ENCODE peak calls at places on chromosomes 4 and X, in seven cellular contexts. F, V, A, S, U, I and H are unnamed samples.

GRCh38 chr4:103306870-103307345 is 108.8 kb upstream of the CENPE start:
- DNase-seq in A (no peak), S (peak; percentile 56), F (no peak), V (no peak), U (no peak), I (peak; percentile 8), H (no peak)

GRCh38 chrX:39896951-39897740 is 200.6 kb downstream of the BCOR start:
- DNase-seq in A (peak; percentile 72), V (peak; percentile 35), U (peak; percentile 52), S (peak; percentile 82), I (peak; percentile 78), F (peak; percentile 34), H (no peak)

GRCh38 chr4:165905405-165906027 is 32.5 kb downstream of the TLL1 start:
- DNase-seq in F (no peak), U (no peak), A (no peak), I (no peak), S (no peak), V (no peak), H (no peak)

GRCh38 chrX:20067709-20068315 is 48.9 kb downstream of the MAP7D2 start:
- DNase-seq in V (no peak), I (peak; percentile 74), U (peak; percentile 85), S (no peak), F (peak; percentile 56), A (peak; percentile 27), H (no peak)

GRCh38 chr4:37994569-37994968 is 34.4 kb downstream of the PTTG2 start:
- DNase-seq in S (no peak), I (no peak), V (no peak), F (no peak), U (no peak), A (no peak), H (no peak)

GRCh38 chrX:12973561-12974216 is 1.2 kb upstream of the TMSB4X start:
- DNase-seq in F (no peak), V (no peak), A (peak; percentile 83), S (no peak), U (no peak), I (no peak), H (no peak)

GRCh38 chr4:84482564-84483563 is 16.2 kb downstream of the NKX6-1 start:
- DNase-seq in S (peak; percentile 89), U (no peak), F (no peak), V (no peak), A (no peak), I (no peak), H (no peak)

GRCh38 chr4:15765910-15766703 is 12.0 kb upstream of the CD38 start:
- DNase-seq in F (no peak), V (no peak), A (peak; percentile 71), U (no peak), I (no peak), S (no peak), H (no peak)

GRCh38 chrX:15738686-15739016 is 581 bp downstream of the CA5B start:
- DNase-seq in I (no peak), V (no peak), U (no peak), A (no peak), F (no peak), S (no peak), H (no peak)

GRCh38 chr4:2696423-2696822 is 59.7 kb downstream of the TNIP2 start:
- DNase-seq in V (no peak), I (no peak), U (no peak), A (peak; percentile 86), S (no peak), F (no peak), H (peak; percentile 91)

GRCh38 chr4:89347363-89347762 is 39.8 kb upstream of the GPRIN3 start:
- DNase-seq in S (no peak), V (no peak), F (no peak), I (no peak), U (no peak), A (no peak), H (no peak)

GRCh38 chr4:85747871-85748491 is 273.0 kb downstream of the ARHGAP24 start:
- DNase-seq in F (no peak), U (peak; percentile 75), A (peak; percentile 70), I (peak; percentile 59), S (peak; percentile 36), V (peak; percentile 67), H (peak; percentile 65)

GRCh38 chr4:87046111-87046510 is 111.3 kb downstream of the AFF1 start:
- DNase-seq in A (no peak), S (no peak), U (no peak), I (peak; percentile 16), F (no peak), V (no peak), H (no peak)

GRCh38 chr4:53592686-53593641 is 1.7 kb upstream of the LNX1 start:
- DNase-seq in S (peak; percentile 87), U (no peak), I (no peak), F (no peak), A (no peak), V (no peak), H (no peak)

GRCh38 chr4:54495091-54495490 is 162.7 kb upstream of the KIT start:
- DNase-seq in A (no peak), I (no peak), V (no peak), S (no peak), U (no peak), F (no peak), H (no peak)

GRCh38 chrX:49002091-49002935 is at the start of gene GRIPAP1:
- DNase-seq in V (peak; percentile 92), F (peak; percentile 30), A (peak; percentile 96), U (peak; percentile 94), I (peak; percentile 93), S (peak; percentile 82), H (peak; percentile 87)

GRCh38 chr4:24896977-24897376 is 15.9 kb downstream of the CCDC149 start:
- DNase-seq in I (no peak), V (no peak), F (no peak), U (no peak), S (no peak), A (no peak), H (no peak)

GRCh38 chr4:184833046-184833838 is 7.5 kb upstream of the ACSL1 start:
- DNase-seq in I (no peak), A (no peak), S (no peak), V (no peak), U (no peak), F (no peak), H (no peak)

GRCh38 chr4:174362340-174362739 is 78.6 kb downstream of the CEP44 start:
- DNase-seq in V (no peak), S (no peak), U (no peak), A (no peak), I (no peak), F (no peak), H (no peak)

GRCh38 chr4:74311696-74312313 is 3.5 kb downstream of the EPGN start:
- DNase-seq in I (peak; percentile 47), V (peak; percentile 59), U (peak; percentile 47), A (peak; percentile 57), F (no peak), S (no peak), H (peak; percentile 42)

GRCh38 chr4:80072607-80073361 is at the start of gene ANTXR2:
- DNase-seq in S (peak; percentile 83), U (peak; percentile 53), I (peak; percentile 97), F (peak; percentile 86), V (peak; percentile 14), A (no peak), H (no peak)

GRCh38 chr4:26325191-26325590 is 4.4 kb downstream of the RBPJ start:
- DNase-seq in V (no peak), F (no peak), I (no peak), A (peak; percentile 46), U (peak; percentile 17), S (no peak), H (no peak)

GRCh38 chrX:136477026-136477425 is 10.7 kb upstream of the BRS3 start:
- DNase-seq in U (no peak), A (no peak), F (no peak), V (no peak), S (no peak), I (no peak), H (no peak)

GRCh38 chr4:11098461-11098860 is 330.2 kb downstream of the HS3ST1 start:
- DNase-seq in S (no peak), U (no peak), V (no peak), I (no peak), F (no peak), A (no peak), H (peak; percentile 27)

GRCh38 chrX:31629195-31629594 is 557.4 kb upstream of the FTHL17 start:
- DNase-seq in V (no peak), U (no peak), I (no peak), F (no peak), A (no peak), S (no peak), H (no peak)

GRCh38 chr4:101020956-101021355 is 326.4 kb downstream of the PPP3CA start:
- DNase-seq in S (no peak), V (no peak), U (no peak), I (peak; percentile 30), F (no peak), A (peak; percentile 52), H (peak; percentile 55)

GRCh38 chr4:12679217-12679616 is 804.9 kb downstream of the RAB28 start:
- DNase-seq in S (no peak), I (no peak), V (no peak), A (no peak), U (peak; percentile 24), F (no peak), H (no peak)

GRCh38 chr4:165765053-165765452 is 108.0 kb upstream of the TLL1 start:
- DNase-seq in I (no peak), A (no peak), U (no peak), S (no peak), V (no peak), F (no peak), H (no peak)

GRCh38 chr4:4853921-4854648 is 5.4 kb upstream of the MSX1 start:
- DNase-seq in S (no peak), F (no peak), I (no peak), A (no peak), U (no peak), V (no peak), H (no peak)

GRCh38 chrX:30888526-30889146 is 418 bp downstream of the TAB3 start:
- DNase-seq in V (no peak), S (no peak), I (peak; percentile 30), U (peak; percentile 38), A (peak; percentile 49), F (no peak), H (no peak)